ENCODE peak calls at places on chromosomes 4 and X, in six cellular contexts. C is transverse colon, U is HCT116, Z is breast epithelium, O is HL-60, K is upper lobe of left lung. S is an unnamed sample.

GRCh38 chrX:121310820-121311219 is 263.4 kb downstream of the GLUD2 start:
- DNase-seq in C (no peak), U (no peak), O (no peak), K (no peak), Z (no peak), S (no peak)

GRCh38 chr4:1747603-1747967 is 26.3 kb downstream of the TACC3 start:
- DNase-seq in U (no peak), Z (no peak), K (peak; percentile 48), C (no peak), O (no peak), S (no peak)

GRCh38 chr4:52290468-52290867 is 239.4 kb downstream of the SPATA18 start:
- DNase-seq in K (no peak), O (no peak), Z (no peak), U (no peak), C (no peak), S (no peak)

GRCh38 chrX:69501433-69501832 is 2.7 kb upstream of the NALF2 start:
- DNase-seq in C (no peak), K (no peak), Z (no peak), O (no peak), U (peak; percentile 48), S (no peak)

GRCh38 chrX:47885501-47885900 is 48.8 kb downstream of the ZNF81 start:
- DNase-seq in C (no peak), U (no peak), K (no peak), Z (no peak), O (no peak), S (no peak)

GRCh38 chr4:112882286-112882685 is 167.2 kb upstream of the ANK2 start:
- DNase-seq in K (no peak), U (no peak), C (no peak), O (no peak), Z (no peak), S (no peak)

GRCh38 chr4:143335979-143336827 is 473 bp upstream of the GAB1 start:
- DNase-seq in K (peak; percentile 96), C (peak; percentile 92), U (no peak), O (peak; percentile 47), Z (peak; percentile 88), S (no peak)

GRCh38 chr4:87092389-87093141 is 127.9 kb downstream of the KLHL8 start:
- DNase-seq in O (peak; percentile 95), C (peak; percentile 77), K (no peak), Z (no peak), U (peak; percentile 52), S (no peak)

GRCh38 chr4:26242451-26242850 is 78.4 kb upstream of the RBPJ start:
- DNase-seq in K (no peak), Z (no peak), O (no peak), U (no peak), C (no peak), S (no peak)

GRCh38 chr4:39054497-39054896 is 7.5 kb upstream of the KLHL5 start:
- DNase-seq in K (no peak), U (no peak), Z (no peak), C (no peak), O (no peak), S (no peak)

GRCh38 chr4:17347445-17347844 is 164.4 kb downstream of the QDPR start:
- DNase-seq in O (peak; percentile 15), Z (no peak), K (no peak), C (no peak), U (peak; percentile 16), S (no peak)

GRCh38 chrX:108447303-108447702 is 7.7 kb downstream of the COL4A5 start:
- DNase-seq in Z (no peak), U (no peak), O (no peak), K (no peak), C (no peak), S (no peak)

GRCh38 chrX:108437789-108438623 is at the start of gene COL4A6:
- DNase-seq in Z (no peak), K (peak; percentile 36), U (no peak), C (no peak), O (no peak), S (no peak)

GRCh38 chrX:108439434-108439883 is at the start of gene COL4A5:
- DNase-seq in K (no peak), C (peak; percentile 16), O (no peak), U (peak; percentile 80), Z (peak; percentile 50), S (no peak)

GRCh38 chrX:108439961-108440696 is 491 bp downstream of the COL4A5 start:
- DNase-seq in Z (no peak), C (no peak), O (no peak), K (no peak), U (no peak), S (no peak)

DNA sequence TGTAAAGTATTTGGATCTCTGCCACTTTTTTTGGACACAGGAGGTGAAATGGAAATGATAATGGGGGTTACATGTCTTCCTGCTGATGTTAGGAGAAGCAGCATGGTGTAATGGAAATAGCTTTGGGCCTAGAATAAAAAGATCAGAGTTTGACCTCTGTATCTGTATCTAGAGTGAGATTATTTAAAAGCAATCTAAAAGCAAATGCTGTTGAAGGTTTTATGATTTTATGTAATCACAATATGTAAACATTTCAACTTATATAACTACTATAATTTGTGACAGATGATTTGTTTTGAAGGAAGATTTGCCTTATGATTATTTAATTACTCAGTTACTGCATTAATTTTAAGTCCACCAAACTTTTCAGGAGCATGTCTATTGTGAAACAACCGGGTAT is 3.4 kb downstream of the COL4A5 start:
- DNase-seq in O (no peak), K (no peak), Z (no peak), U (no peak), C (no peak), S (no peak)
- H3K4me3 ChIP-seq in O (no peak overlapping the region), K (no peak overlapping the region), Z (no peak overlapping the region), U (no peak overlapping the region), C (no peak overlapping the region), S (no peak overlapping the region)

GRCh38 chr4:37839426-37839825 is 12.9 kb downstream of the PGM2 start:
- DNase-seq in U (no peak), C (no peak), O (no peak), K (no peak), Z (no peak), S (no peak)

GRCh38 chr4:37836256-37836655 is 9.8 kb downstream of the PGM2 start:
- DNase-seq in Z (no peak), O (no peak), K (no peak), C (no peak), U (no peak), S (no peak)

GRCh38 chr4:37835806-37836205 is 9.3 kb downstream of the PGM2 start:
- DNase-seq in O (no peak), C (no peak), K (no peak), Z (no peak), U (no peak), S (no peak)

GRCh38 chr4:37836838-37837413 is 10.4 kb downstream of the PGM2 start:
- DNase-seq in C (no peak), K (no peak), Z (no peak), U (no peak), O (no peak), S (no peak)

GRCh38 chr4:37837446-37837845 is 11.0 kb downstream of the PGM2 start:
- DNase-seq in U (no peak), Z (no peak), O (peak; percentile 22), K (no peak), C (no peak), S (peak; percentile 10)
- H3K27ac ChIP-seq in U (no peak overlapping the region), Z (no peak overlapping the region), O (no peak overlapping the region), K (peak overlapping the region; percentile 11), C (peak overlapping the region; percentile 19), S (no peak overlapping the region)

GRCh38 chrX:49177338-49177833 is 5.7 kb downstream of the PLP2 start:
- DNase-seq in K (no peak), O (peak; percentile 72), C (no peak), Z (no peak), U (no peak), S (no peak)
- TF ChIP-seq POLR2AphosphoS5 in K (no peak), O (no peak), C (no peak), Z (no peak), U (no peak), S (no peak)

DNA sequence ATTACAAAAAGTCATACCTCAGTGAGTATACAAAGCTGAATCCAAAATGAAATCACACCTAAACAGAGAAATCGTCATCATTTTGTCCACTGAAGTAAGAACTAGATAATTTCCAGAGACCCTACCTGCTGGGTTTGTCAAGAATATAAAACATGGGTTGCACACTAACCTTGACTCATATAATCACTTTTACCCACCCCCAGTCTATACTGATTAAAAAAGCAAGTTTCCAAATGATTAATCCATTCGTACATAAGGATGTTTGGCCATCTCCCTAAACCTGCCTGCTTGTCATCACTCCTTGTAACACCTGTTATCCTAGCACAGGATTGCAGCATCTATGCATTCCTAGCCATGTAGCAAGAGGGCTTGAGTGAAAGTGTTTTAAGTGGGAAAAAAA is 4.7 kb downstream of the RAP2C start:
- DNase-seq in Z (no peak), C (no peak), K (no peak), O (no peak), U (no peak), S (no peak)
- H3K4me3 ChIP-seq in Z (no peak overlapping the region), C (no peak overlapping the region), K (no peak overlapping the region), O (no peak overlapping the region), U (no peak overlapping the region), S (no peak overlapping the region)

GRCh38 chr4:2907706-2908293 is 55.4 kb downstream of the NOP14 start:
- DNase-seq in K (no peak), Z (no peak), U (no peak), C (no peak), O (no peak), S (no peak)
- H3K27ac ChIP-seq in K (no peak overlapping the region), Z (no peak overlapping the region), U (no peak overlapping the region), C (no peak overlapping the region), O (no peak overlapping the region), S (no peak overlapping the region)

GRCh38 chr4:48904541-48905142 is 1.9 kb downstream of the OCIAD2 start:
- DNase-seq in O (no peak), K (no peak), Z (no peak), C (no peak), U (no peak), S (no peak)

GRCh38 chr4:48908687-48909086 is 2.1 kb upstream of the OCIAD2 start:
- DNase-seq in Z (no peak), K (no peak), U (no peak), O (no peak), C (no peak), S (no peak)

GRCh38 chr4:48905363-48906015 is 1.1 kb downstream of the OCIAD2 start:
- DNase-seq in Z (no peak), C (peak; percentile 27), K (no peak), U (no peak), O (no peak), S (no peak)

GRCh38 chr4:48907706-48908477 is 1.3 kb upstream of the OCIAD2 start:
- DNase-seq in U (no peak), Z (no peak), K (no peak), C (no peak), O (no peak), S (no peak)

DNA sequence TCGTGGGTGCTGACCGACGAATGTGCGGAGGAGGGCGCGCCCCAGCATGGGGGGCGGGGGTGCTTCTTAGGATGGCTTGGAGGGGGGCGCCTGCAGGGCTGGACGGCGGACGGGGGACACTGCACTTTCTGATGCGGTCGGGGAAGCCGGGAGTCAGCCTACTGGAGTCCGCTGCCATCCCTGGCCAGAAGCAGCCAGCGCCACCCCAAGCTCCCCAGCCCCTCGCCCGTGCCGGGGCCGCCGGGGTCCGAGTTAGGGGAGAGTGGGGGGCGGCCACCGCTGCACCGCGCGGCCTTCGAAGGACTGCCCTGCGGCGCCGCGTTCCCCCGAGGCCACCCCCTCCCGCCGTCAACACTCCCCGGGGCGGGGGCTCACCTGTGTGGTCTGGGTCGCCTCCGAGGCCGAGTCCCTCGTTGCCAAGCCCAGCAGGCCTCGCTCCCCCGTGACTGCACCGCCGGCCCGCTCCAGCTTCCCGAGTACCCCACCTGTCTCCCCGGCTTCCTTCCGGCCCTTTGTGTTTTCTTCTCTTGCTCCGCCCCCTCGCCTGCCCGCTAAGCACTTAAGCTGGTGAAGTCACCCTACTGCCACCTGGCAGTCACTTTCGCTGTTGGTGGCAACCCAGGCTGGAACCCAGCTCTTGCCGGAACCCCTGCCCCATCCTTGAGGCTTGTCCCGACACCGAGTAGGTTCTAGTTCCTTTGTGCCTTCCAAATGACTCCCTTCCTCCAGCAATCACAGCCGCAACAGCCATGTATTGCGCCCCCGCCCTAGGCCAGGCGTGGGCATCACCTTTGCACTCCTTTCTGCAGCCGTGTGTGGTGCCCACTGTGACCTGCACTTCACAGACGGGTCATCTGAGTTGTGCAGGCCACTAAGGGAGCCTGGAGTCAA is at the start of gene OCIAD2:
- DNase-seq in O (peak; percentile 83), C (peak; percentile 86), Z (peak; percentile 68), U (peak; percentile 55), K (peak; percentile 90), S (no peak)
- TF ChIP-seq POLR2AphosphoS5 in O (peak; percentile 30), C (peak; percentile 75), Z (no peak), U (peak; percentile 81), K (peak; percentile 33), S (no peak)